ENCODE peak calls at places on chromosomes 5 and 9, in seven cellular contexts. Q is Kasumi-1; U is stimulated activated CD4-positive, alpha-beta T cell treated with anti-CD3 and anti-CD28 coated beads, Interleukin-4, amount 100 ng/mL, for 24 hours; P is Ammon's horn; S is naive thymus-derived CD8-positive, alpha-beta T cell; T is NCI-H345; G is GM20000. Z is an unnamed sample.

GRCh38 chr5:31768784-31769183 is 129.9 kb downstream of the PDZD2 start:
- DNase-seq in P (no peak), U (no peak), Q (no peak), T (no peak), S (no peak), G (no peak), Z (no peak)

GRCh38 chr9:121568101-121568460 is 68.4 kb upstream of the GGTA1 start:
- DNase-seq in U (no peak), P (no peak), G (no peak), T (no peak), Q (no peak), S (no peak), Z (no peak)

GRCh38 chr9:36961568-36962360 is 72.3 kb downstream of the PAX5 start:
- DNase-seq in P (no peak), Q (no peak), U (no peak), G (no peak), T (no peak), S (no peak), Z (no peak)

GRCh38 chr9:127360829-127361228 is 36.1 kb upstream of the SLC2A8 start:
- DNase-seq in S (no peak), U (no peak), T (no peak), G (no peak), P (no peak), Q (no peak), Z (no peak)

GRCh38 chr5:95883185-95884020 is 60.9 kb upstream of the GLRX start:
- DNase-seq in U (no peak), P (no peak), Q (no peak), G (no peak), T (no peak), S (no peak), Z (no peak)

GRCh38 chr5:56290378-56291057 is 57.4 kb upstream of the ANKRD55 start:
- DNase-seq in S (no peak), G (no peak), U (no peak), P (no peak), Q (no peak), T (no peak), Z (no peak)

GRCh38 chr9:21985964-21986667 is 8.1 kb downstream of the CDKN2A start:
- DNase-seq in Q (no peak), T (no peak), P (no peak), U (no peak), S (no peak), G (no peak), Z (no peak)

GRCh38 chr5:5886812-5887486 is 464.5 kb downstream of the ICE1 start:
- DNase-seq in G (peak), P (no peak), S (no peak), T (peak), U (peak), Q (no peak), Z (no peak)

GRCh38 chr5:72600401-72600981 is 93.3 kb upstream of the ZNF366 start:
- DNase-seq in T (no peak), S (no peak), Q (no peak), P (no peak), U (no peak), G (no peak), Z (no peak)

Z was measured in aorta.